ENCODE peak calls at places on chromosomes 5 and 9, in five cellular contexts. T, R, L, I and F are unnamed samples.
A peak's percentile ranks its signal among the peaks of the same experiment; 100 is the strongest.

GRCh38 chr9:121249563-121249962 is 18.4 kb upstream of the GSN start:
- DNase-seq in I (no peak), R (no peak), T (no peak), L (no peak), F (no peak)

GRCh38 chr9:104974053-104974983 is 46.4 kb upstream of the ABCA1 start:
- DNase-seq in I (no peak), L (no peak), R (no peak), T (no peak), F (no peak)

GRCh38 chr5:67255881-67256280 is 59.3 kb upstream of the CD180 start:
- DNase-seq in T (no peak), R (no peak), I (no peak), L (no peak), F (no peak)

GRCh38 chr9:37968228-37968672 is 64.3 kb upstream of the SLC25A51 start:
- DNase-seq in T (no peak), L (no peak), R (no peak), I (no peak), F (no peak)

GRCh38 chr5:149921597-149921996 is 23.0 kb downstream of the PDE6A start:
- DNase-seq in R (no peak), T (no peak), I (no peak), L (no peak), F (no peak)

GRCh38 chr5:155023320-155023719 is 9.8 kb downstream of the KIF4B start:
- DNase-seq in I (no peak), T (no peak), L (no peak), R (no peak), F (no peak)

GRCh38 chr9:109317979-109318671 is 2.7 kb downstream of the EPB41L4B start:
- DNase-seq in T (no peak), L (no peak), R (no peak), I (no peak), F (peak; percentile 75)

GRCh38 chr9:18474778-18475177 is 825 bp downstream of the ADAMTSL1 start:
- DNase-seq in R (no peak), I (no peak), T (no peak), L (no peak), F (no peak)

GRCh38 chr5:54645888-54646284 is 128.3 kb downstream of the SNX18 start:
- DNase-seq in T (no peak), L (no peak), I (no peak), R (no peak), F (no peak)

GRCh38 chr5:13252701-13253100 is 691.8 kb downstream of the DNAH5 start:
- DNase-seq in L (no peak), I (no peak), R (no peak), T (no peak), F (no peak)

GRCh38 chr9:17589771-17590170 is 10.9 kb downstream of the SH3GL2 start:
- DNase-seq in T (no peak), R (no peak), I (no peak), L (no peak), F (no peak)

GRCh38 chr9:3903273-3903672 is 377.5 kb upstream of the RFX3 start:
- DNase-seq in R (no peak), I (no peak), L (no peak), T (no peak), F (no peak)

GRCh38 chr9:107557236-107557990 is 67.8 kb upstream of the KLF4 start:
- DNase-seq in R (no peak), L (no peak), I (no peak), T (no peak), F (no peak)

GRCh38 chr9:115411993-115412452 is 294.1 kb upstream of the TNC start:
- DNase-seq in L (no peak), T (no peak), I (no peak), R (no peak), F (no peak)

GRCh38 chr5:111787006-111787405 is 30.0 kb upstream of the NREP start:
- DNase-seq in L (no peak), R (no peak), I (no peak), T (no peak), F (no peak)

GRCh38 chr9:116662633-116663032 is 24.5 kb upstream of the TRIM32 start:
- DNase-seq in L (no peak), R (no peak), I (no peak), T (no peak), F (no peak)

GRCh38 chr9:77521091-77521490 is 127.0 kb downstream of the GNA14 start:
- DNase-seq in R (no peak), T (no peak), I (no peak), L (no peak), F (no peak)

GRCh38 chr9:127559247-127559680 is 52.8 kb upstream of the STXBP1 start:
- DNase-seq in T (no peak), R (no peak), I (no peak), L (no peak), F (no peak)

GRCh38 chr9:98378206-98379193 is 123.1 kb upstream of the TBC1D2 start:
- DNase-seq in I (no peak), L (no peak), R (no peak), T (no peak), F (no peak)

GRCh38 chr5:53376853-53377252 is 103.6 kb upstream of the FST start:
- DNase-seq in R (no peak), I (no peak), T (no peak), L (no peak), F (no peak)

GRCh38 chr9:93451762-93452709 is 551 bp downstream of the FAM120A start:
- DNase-seq in T (peak; percentile 40), I (peak; percentile 65), R (peak; percentile 70), L (peak; percentile 62), F (peak; percentile 80)

GRCh38 chr5:138177936-138178515 is 404 bp downstream of the BRD8 start:
- DNase-seq in R (peak; percentile 35), T (no peak), L (peak; percentile 38), I (peak; percentile 48), F (peak; percentile 39)

GRCh38 chr9:124834586-124834985 is 18.7 kb upstream of the WDR38 start:
- DNase-seq in T (no peak), I (no peak), L (no peak), R (no peak), F (peak; percentile 71)

GRCh38 chr5:37494756-37495155 is 115.6 kb downstream of the WDR70 start:
- DNase-seq in R (no peak), T (no peak), I (no peak), L (no peak), F (no peak)

GRCh38 chr9:79280691-79281090 is 291.1 kb upstream of the TLE4 start:
- DNase-seq in R (no peak), T (no peak), L (no peak), I (no peak), F (no peak)

GRCh38 chr5:139376364-139376763 is 6.7 kb downstream of the SLC23A1 start:
- DNase-seq in R (no peak), I (no peak), L (no peak), T (no peak), F (no peak)

GRCh38 chr5:19240150-19240549 is 747.9 kb downstream of the CDH18 start:
- DNase-seq in T (no peak), I (no peak), R (no peak), L (no peak), F (no peak)

GRCh38 chr9:99713838-99714306 is 107.8 kb upstream of the NR4A3 start:
- DNase-seq in T (no peak), I (no peak), L (no peak), R (no peak), F (no peak)

GRCh38 chr5:172498431-172499129 is 44.3 kb upstream of the SH3PXD2B start:
- DNase-seq in R (no peak), L (no peak), I (no peak), T (no peak), F (no peak)

GRCh38 chr5:52727568-52727967 is 60.1 kb upstream of the ITGA1 start:
- DNase-seq in R (no peak), L (no peak), T (no peak), I (no peak), F (no peak)

GRCh38 chr5:167280111-167280510 is 1011.3 kb upstream of the WWC1 start:
- DNase-seq in I (no peak), L (no peak), T (no peak), R (no peak), F (no peak)

GRCh38 chr9:16918920-16919319 is 48.5 kb upstream of the BNC2 start:
- DNase-seq in R (no peak), L (no peak), I (no peak), T (no peak), F (no peak)

GRCh38 chr9:95360866-95361265 is 43.4 kb upstream of the FANCC start:
- DNase-seq in L (no peak), I (no peak), T (no peak), R (no peak), F (no peak)

GRCh38 chr5:169637856-169638190 is 748 bp downstream of the DOCK2 start:
- DNase-seq in R (no peak), I (peak; percentile 83), L (peak; percentile 72), T (peak; percentile 67), F (no peak)